ENCODE peak calls at places on chromosomes 7 and 10, in four cellular contexts. Z is sigmoid colon, Q is RPMI7951, Y is Daoy. W is an unnamed sample.

GRCh38 chr7:158596309-158596708 is 8.7 kb upstream of the PTPRN2 start:
- DNase-seq in Z (no peak), Q (no peak), Y (no peak), W (no peak)

GRCh38 chr7:22427122-22427503 is 70.2 kb upstream of the RAPGEF5 start:
- DNase-seq in Z (no peak), Q (no peak), Y (no peak), W (no peak)

GRCh38 chr10:119189811-119190282 is 11.2 kb upstream of the PRDX3 start:
- DNase-seq in Z (peak; percentile 22), Q (peak; percentile 42), Y (peak; percentile 87), W (no peak)

GRCh38 chr10:15255961-15256360 is 87.5 kb upstream of the NMT2 start:
- DNase-seq in Z (no peak), Q (no peak), Y (no peak), W (no peak)

GRCh38 chr7:30091431-30092386 is 43.1 kb upstream of the MTURN start:
- DNase-seq in Z (no peak), Q (peak; percentile 81), Y (peak; percentile 76), W (no peak)

GRCh38 chr7:125059861-125060456 is 130.3 kb upstream of the POT1 start:
- DNase-seq in Z (no peak), Q (no peak), Y (no peak), W (peak; percentile 32)

GRCh38 chr7:33130184-33130583 is 820 bp downstream of the BBS9 start:
- DNase-seq in Z (no peak), Q (peak; percentile 14), Y (no peak), W (peak; percentile 12)

GRCh38 chr7:105136221-105136620 is 122.2 kb downstream of the KMT2E start:
- DNase-seq in Z (no peak), Q (peak; percentile 24), Y (peak; percentile 34), W (peak; percentile 10)

GRCh38 chr7:31791881-31792280 is 104.9 kb downstream of the PPP1R17 start:
- DNase-seq in Z (no peak), Q (peak; percentile 73), Y (no peak), W (no peak)

GRCh38 chr10:50325449-50326188 is 74.3 kb upstream of the ASAH2 start:
- DNase-seq in Z (peak; percentile 86), Q (peak; percentile 94), Y (peak; percentile 82), W (peak; percentile 13)

GRCh38 chr7:113394856-113395255 is 276.5 kb upstream of the SMIM30 start:
- DNase-seq in Z (no peak), Q (no peak), Y (no peak), W (peak; percentile 53)

GRCh38 chr10:79311581-79312407 is 35.5 kb upstream of the PPIF start:
- DNase-seq in Z (no peak), Q (no peak), Y (no peak), W (no peak)

GRCh38 chr7:31890751-31891150 is 179.5 kb downstream of the PDE1C start:
- DNase-seq in Z (no peak), Q (peak; percentile 57), Y (peak; percentile 31), W (peak; percentile 35)

GRCh38 chr7:34143397-34143796 is 238.1 kb downstream of the BMPER start:
- DNase-seq in Z (no peak), Q (peak; percentile 96), Y (no peak), W (peak; percentile 46)

GRCh38 chr7:52639981-52640380 is 395.5 kb upstream of the POM121L12 start:
- DNase-seq in Z (no peak), Q (no peak), Y (no peak), W (no peak)

GRCh38 chr7:93830141-93830925 is 60.2 kb downstream of the TFPI2 start:
- DNase-seq in Z (no peak), Q (no peak), Y (no peak), W (no peak)

GRCh38 chr10:89901895-89902294 is 200.5 kb downstream of the KIF20B start:
- DNase-seq in Z (no peak), Q (no peak), Y (no peak), W (no peak)

GRCh38 chr7:105654994-105655900 is 74.0 kb upstream of the EFCAB10 start:
- DNase-seq in Z (peak; percentile 67), Q (peak; percentile 8), Y (no peak), W (peak; percentile 58)

GRCh38 chr7:157016352-157017041 is 6.0 kb upstream of the MNX1 start:
- DNase-seq in Z (no peak), Q (no peak), Y (no peak), W (no peak)

GRCh38 chr10:73992899-73993788 is 4.8 kb upstream of the VCL start:
- DNase-seq in Z (no peak), Q (no peak), Y (peak; percentile 16), W (no peak)

GRCh38 chr7:3722396-3722846 is 421.4 kb downstream of the SDK1 start:
- DNase-seq in Z (no peak), Q (no peak), Y (no peak), W (peak; percentile 85)

GRCh38 chr10:7480742-7481381 is 70.0 kb upstream of the SFMBT2 start:
- DNase-seq in Z (no peak), Q (no peak), Y (no peak), W (no peak)

GRCh38 chr10:45418417-45418858 is 44.4 kb downstream of the ALOX5 start:
- DNase-seq in Z (no peak), Q (no peak), Y (no peak), W (no peak)

GRCh38 chr10:91536101-91536500 is 96.8 kb downstream of the PPP1R3C start:
- DNase-seq in Z (peak; percentile 80), Q (no peak), Y (no peak), W (no peak)

GRCh38 chr7:123769371-123769770 is 20.6 kb upstream of the WASL start:
- DNase-seq in Z (no peak), Q (peak; percentile 88), Y (peak; percentile 94), W (no peak)

GRCh38 chr7:80703272-80703671 is 64.8 kb downstream of the CD36 start:
- DNase-seq in Z (no peak), Q (no peak), Y (no peak), W (no peak)

GRCh38 chr10:116104210-116104932 is 168.6 kb downstream of the GFRA1 start:
- DNase-seq in Z (no peak), Q (no peak), Y (peak; percentile 17), W (no peak)

GRCh38 chr7:79055722-79056415 is 397.6 kb downstream of the MAGI2 start:
- DNase-seq in Z (no peak), Q (no peak), Y (no peak), W (no peak)

GRCh38 chr7:20520530-20520929 is 94.9 kb upstream of the ABCB5 start:
- DNase-seq in Z (no peak), Q (no peak), Y (no peak), W (no peak)

GRCh38 chr7:1678070-1678543 is 8.0 kb downstream of the ELFN1 start:
- DNase-seq in Z (peak; percentile 48), Q (no peak), Y (no peak), W (no peak)

GRCh38 chr7:96700516-96700915 is 9.1 kb downstream of the SEM1 start:
- DNase-seq in Z (no peak), Q (no peak), Y (no peak), W (no peak)

GRCh38 chr7:47762746-47763062 is 180.8 kb upstream of the TNS3 start:
- DNase-seq in Z (no peak), Q (no peak), Y (no peak), W (no peak)

GRCh38 chr10:113853577-113854018 is 284 bp downstream of the DCLRE1A start:
- DNase-seq in Z (no peak), Q (no peak), Y (no peak), W (no peak)